ENCODE peak calls at places on chromosome 9, in eight cellular contexts. A, Z, K, V, G, H, X and U are unnamed samples.

GRCh38 chr9:88587182-88587581 is 52.2 kb downstream of the NXNL2 start:
- DNase-seq in V (peak), A (no peak), H (peak), Z (no peak), X (no peak), G (no peak), K (no peak), U (no peak)

GRCh38 chr9:107539427-107540154 is 50.0 kb upstream of the KLF4 start:
- DNase-seq in V (no peak), A (no peak), Z (no peak), X (no peak), K (peak), H (no peak), G (no peak), U (no peak)

GRCh38 chr9:8857330-8858249 is 1058.0 kb upstream of the DMAC1 start:
- DNase-seq in H (no peak), Z (peak), K (peak), A (no peak), X (peak), V (peak), G (peak), U (peak)

GRCh38 chr9:4680178-4680535 is 788 bp downstream of the CDC37L1 start:
- DNase-seq in A (no peak), K (no peak), Z (no peak), X (no peak), V (no peak), G (no peak), H (no peak), U (no peak)

GRCh38 chr9:137070906-137071275 is 534 bp upstream of the SAPCD2 start:
- DNase-seq in H (no peak), A (no peak), K (peak), Z (no peak), X (no peak), V (no peak), G (no peak), U (no peak)

GRCh38 chr9:127537014-127537413 is 75.1 kb upstream of the STXBP1 start:
- DNase-seq in X (no peak), A (no peak), V (peak), G (peak), H (no peak), Z (no peak), K (no peak), U (no peak)

GRCh38 chr9:70936536-70936935 is 184.9 kb downstream of the TRPM3 start:
- DNase-seq in A (no peak), K (no peak), Z (no peak), H (no peak), G (no peak), V (no peak), X (no peak), U (no peak)

GRCh38 chr9:87277346-87277745 is 220.3 kb upstream of the DAPK1 start:
- DNase-seq in Z (no peak), A (no peak), G (no peak), V (peak), X (no peak), K (no peak), H (no peak), U (no peak)

GRCh38 chr9:12771891-12772290 is 2.9 kb upstream of the LURAP1L start:
- DNase-seq in K (no peak), A (no peak), V (peak), H (no peak), X (no peak), G (no peak), Z (no peak), U (no peak)

GRCh38 chr9:88310310-88310980 is 77.8 kb upstream of the SPIN1 start:
- DNase-seq in K (no peak), V (no peak), G (no peak), H (no peak), A (no peak), Z (peak), X (no peak), U (peak)

GRCh38 chr9:101375546-101375945 is 9.3 kb downstream of the BAAT start:
- DNase-seq in X (no peak), V (no peak), G (no peak), H (no peak), A (no peak), Z (no peak), K (no peak), U (no peak)

GRCh38 chr9:70510157-70510770 is 95.8 kb upstream of the KLF9 start:
- DNase-seq in X (peak), K (peak), A (peak), V (no peak), H (no peak), G (peak), Z (peak), U (peak)

GRCh38 chr9:114178756-114179450 is 23.6 kb downstream of the COL27A1 start:
- DNase-seq in Z (peak), A (no peak), K (peak), X (no peak), V (peak), H (peak), G (no peak), U (no peak)

GRCh38 chr9:79829566-79830347 is 258.0 kb downstream of the TLE4 start:
- DNase-seq in G (no peak), V (no peak), A (no peak), X (no peak), H (no peak), Z (no peak), K (no peak), U (no peak)

GRCh38 chr9:4235951-4236804 is 63.7 kb downstream of the GLIS3 start:
- DNase-seq in H (no peak), A (peak), V (peak), K (no peak), X (no peak), Z (no peak), G (no peak), U (no peak)

GRCh38 chr9:33785914-33786313 is 9.4 kb upstream of the PRSS3 start:
- DNase-seq in K (no peak), H (no peak), Z (no peak), G (no peak), A (no peak), V (peak), X (peak), U (no peak)

GRCh38 chr9:89745601-89746376 is 141.0 kb downstream of the GADD45G start:
- DNase-seq in A (no peak), X (no peak), K (no peak), G (no peak), Z (no peak), V (no peak), H (no peak), U (no peak)

GRCh38 chr9:89562186-89562814 is 42.5 kb upstream of the GADD45G start:
- DNase-seq in V (no peak), K (no peak), H (no peak), Z (no peak), X (no peak), A (no peak), G (no peak), U (no peak)

GRCh38 chr9:97507585-97507984 is 6.1 kb downstream of the TMOD1 start:
- DNase-seq in V (no peak), X (no peak), Z (no peak), A (no peak), K (no peak), G (no peak), H (no peak), U (no peak)

GRCh38 chr9:117926031-117926655 is 221.9 kb downstream of the TLR4 start:
- DNase-seq in V (no peak), K (no peak), Z (no peak), X (no peak), H (no peak), G (no peak), A (no peak), U (no peak)

GRCh38 chr9:23829580-23830458 is 3.8 kb upstream of the ELAVL2 start:
- DNase-seq in K (no peak), G (no peak), A (no peak), X (no peak), Z (no peak), V (peak), H (no peak), U (peak)

GRCh38 chr9:98099346-98099745 is 19.7 kb downstream of the TRIM14 start:
- DNase-seq in G (peak), A (no peak), V (no peak), X (no peak), K (no peak), Z (no peak), H (no peak), U (no peak)

GRCh38 chr9:35689601-35690446 is at the start of gene TPM2:
- DNase-seq in X (no peak), K (peak), Z (no peak), G (no peak), A (peak), H (peak), V (peak), U (peak)

GRCh38 chr9:109513871-109514270 is 15.8 kb upstream of the PTPN3 start:
- DNase-seq in Z (no peak), G (no peak), V (no peak), A (no peak), H (no peak), X (no peak), K (no peak), U (no peak)

GRCh38 chr9:109509625-109510024 is 11.5 kb upstream of the PTPN3 start:
- DNase-seq in H (no peak), K (no peak), A (no peak), G (no peak), Z (no peak), V (no peak), X (no peak), U (no peak)

GRCh38 chr9:109507421-109507838 is 9.3 kb upstream of the PTPN3 start:
- DNase-seq in X (no peak), Z (no peak), H (peak), K (no peak), G (no peak), V (peak), A (peak), U (no peak)

GRCh38 chr9:109510506-109510905 is 12.4 kb upstream of the PTPN3 start:
- DNase-seq in V (no peak), A (no peak), G (no peak), Z (no peak), K (no peak), H (no peak), X (no peak), U (no peak)

GRCh38 chr9:109512170-109512756 is 14.2 kb upstream of the PTPN3 start:
- DNase-seq in H (no peak), Z (no peak), G (no peak), K (no peak), X (no peak), A (no peak), V (no peak), U (no peak)
- TF ChIP-seq CTCF in H (no peak), Z (no peak), G (no peak), K (no peak), X (no peak), A (no peak), V (no peak), U (no peak)

GRCh38 chr9:37407468-37407867 is 15.0 kb upstream of the GRHPR start:
- DNase-seq in H (no peak), K (no peak), V (no peak), A (peak), Z (no peak), G (no peak), X (no peak), U (no peak)
- TF ChIP-seq CTCF in H (no peak), K (no peak), V (peak), A (peak), Z (no peak), G (peak), X (peak), U (peak)

DNA sequence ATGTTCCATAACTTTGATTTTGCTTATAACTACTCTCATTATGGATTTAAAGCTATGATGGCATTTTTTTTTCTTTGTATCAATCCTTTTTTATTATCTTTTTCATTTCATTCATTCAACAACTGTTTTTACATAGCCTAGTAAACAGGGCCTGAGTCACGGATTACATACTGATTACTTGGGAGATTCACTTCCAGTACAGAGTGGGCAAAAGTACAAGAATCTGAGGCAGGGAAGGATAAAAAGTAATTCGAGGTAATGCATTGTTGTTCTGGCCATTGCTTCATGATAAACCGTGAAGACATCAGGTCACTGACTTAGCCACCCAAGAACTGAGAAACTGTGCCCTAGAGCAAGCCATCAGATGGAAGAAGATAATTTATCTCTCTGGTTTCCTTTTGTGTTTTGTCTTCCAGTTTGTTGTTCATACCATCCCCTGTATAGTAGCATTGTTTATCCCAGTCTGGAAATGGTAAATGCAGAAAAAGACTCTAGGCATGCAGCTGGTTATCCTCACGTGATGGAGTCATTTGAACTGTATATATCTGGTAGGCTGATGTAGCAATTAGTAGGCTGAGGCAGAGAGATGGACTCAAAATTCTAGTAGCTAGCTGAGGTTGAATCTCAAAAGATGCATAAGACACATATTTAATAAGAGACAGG is 145.6 kb downstream of the CNTLN start:
- DNase-seq in X (no peak), A (no peak), G (no peak), H (no peak), Z (no peak), K (no peak), V (peak), U (no peak)
- TF ChIP-seq CTCF in X (no peak), A (no peak), G (no peak), H (no peak), Z (no peak), K (no peak), V (no peak), U (no peak)

DNA sequence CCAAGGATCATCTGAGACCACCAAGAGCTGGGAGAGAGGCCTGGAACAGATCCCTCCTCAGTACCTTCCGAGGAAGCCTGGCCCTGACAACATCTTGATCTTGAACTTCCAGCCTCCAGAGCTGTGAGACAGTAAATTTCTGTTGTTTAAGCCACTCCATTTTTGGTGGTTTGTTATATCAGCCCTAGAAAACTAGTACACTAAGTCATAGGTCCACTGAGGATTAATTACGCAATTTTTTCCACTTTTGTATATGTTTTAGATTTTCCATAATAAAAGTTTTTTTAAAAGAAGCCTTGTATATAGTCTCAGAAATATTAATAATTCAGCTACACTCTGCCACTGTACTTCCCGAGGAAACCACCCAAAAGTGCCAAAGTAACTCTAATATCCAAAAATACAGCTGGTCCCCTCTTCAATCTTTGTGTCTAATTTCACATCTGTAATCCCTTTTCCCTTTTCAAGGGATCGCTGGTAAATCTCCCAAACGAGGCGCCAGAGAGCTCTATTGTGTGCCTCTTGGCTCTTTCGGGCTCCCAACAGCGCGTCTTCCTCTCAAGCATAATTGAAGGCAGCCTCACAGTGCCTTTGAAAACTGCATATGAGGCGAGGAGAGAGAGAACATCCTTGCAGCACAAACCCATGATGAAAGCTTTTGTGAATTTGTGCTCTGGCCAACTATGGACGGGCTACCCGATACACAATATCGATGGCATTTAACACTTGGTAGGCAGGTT is 32.7 kb downstream of the PRUNE2 start:
- DNase-seq in G (no peak), Z (no peak), V (peak), X (peak), K (no peak), H (no peak), A (no peak), U (peak)
- TF ChIP-seq CTCF in G (no peak), Z (no peak), V (peak), X (peak), K (no peak), H (no peak), A (no peak), U (no peak)

GRCh38 chr9:131954299-131954698 is 125.4 kb downstream of the MED27 start:
- DNase-seq in V (no peak), H (no peak), X (peak), K (no peak), Z (no peak), G (no peak), A (no peak), U (no peak)
- TF ChIP-seq CTCF in V (no peak), H (no peak), X (peak), K (peak), Z (no peak), G (no peak), A (peak), U (no peak)

GRCh38 chr9:28260331-28260730 is 687.0 kb upstream of the C9orf72 start:
- DNase-seq in V (no peak), K (no peak), A (no peak), H (no peak), X (no peak), G (no peak), Z (no peak), U (no peak)

GRCh38 chr9:28267351-28267750 is 694.1 kb upstream of the C9orf72 start:
- DNase-seq in V (no peak), H (no peak), A (no peak), X (no peak), G (no peak), Z (no peak), K (no peak), U (no peak)

GRCh38 chr9:28270156-28270555 is 696.9 kb upstream of the C9orf72 start:
- DNase-seq in G (no peak), H (no peak), Z (no peak), V (no peak), A (no peak), K (no peak), X (no peak), U (no peak)

GRCh38 chr9:28264368-28264767 is 691.1 kb upstream of the C9orf72 start:
- DNase-seq in K (no peak), X (no peak), V (peak), A (no peak), Z (no peak), H (no peak), G (no peak), U (no peak)
- TF ChIP-seq CTCF in K (no peak), X (no peak), V (no peak), A (no peak), Z (no peak), H (no peak), G (no peak), U (no peak)

GRCh38 chr9:21153688-21154608 is 12.3 kb upstream of the IFNW1 start:
- DNase-seq in X (peak), V (no peak), Z (no peak), K (no peak), A (no peak), G (no peak), H (no peak), U (peak)
- TF ChIP-seq CTCF in X (peak), V (no peak), Z (peak), K (no peak), A (no peak), G (no peak), H (no peak), U (no peak)

DNA sequence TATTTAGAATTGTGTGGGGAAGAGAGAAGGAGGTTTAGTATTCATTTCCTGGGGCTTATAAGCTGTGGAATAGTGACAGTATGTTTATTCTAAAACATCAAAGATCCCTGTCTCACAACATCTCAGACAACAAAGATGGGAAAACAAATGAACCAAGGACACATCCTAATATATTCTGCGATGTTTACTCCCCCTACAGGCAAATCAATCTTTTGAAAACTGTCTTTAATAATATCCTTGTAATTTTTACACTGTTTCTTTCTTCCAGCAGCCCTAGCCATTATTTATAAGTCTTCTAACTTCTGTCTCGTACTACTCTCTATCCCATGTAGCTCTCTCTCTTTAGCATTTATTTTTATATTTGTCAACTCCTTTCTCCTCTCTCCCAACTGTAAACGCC is 33.5 kb upstream of the TMEM252 start:
- DNase-seq in X (no peak), A (no peak), V (no peak), H (no peak), G (no peak), K (no peak), Z (no peak), U (no peak)
- TF ChIP-seq CTCF in X (peak), A (peak), V (peak), H (no peak), G (no peak), K (peak), Z (peak), U (peak)